ENCODE peak calls at places on chromosome 22, in five cellular contexts. L is stimulated activated CD4-positive, alpha-beta T cell treated with anti-CD3 and anti-CD28 coated beads, TNF-alpha, amount 100 ng/mL, for 24 hours; S is ecto neural progenitor cell; B is posterior cingulate gyrus; W is activated CD4-positive, alpha-beta T cell treated with anti-CD3 and anti-CD28 coated beads for 4 hours. J is an unnamed sample.

GRCh38 chr22:46764140-46764680 is 1.8 kb downstream of the TBC1D22A start:
- DNase-seq in B (no peak), W (no peak), L (no peak), S (no peak), J (no peak)

GRCh38 chr22:22931557-22932270 is 44.1 kb downstream of the IGLL5 start:
- DNase-seq in B (no peak), W (no peak), L (no peak), S (no peak), J (peak; percentile 56)

GRCh38 chr22:38320605-38321402 is 3.6 kb upstream of the CSNK1E start:
- DNase-seq in L (no peak), W (no peak), B (no peak), S (no peak), J (no peak)

GRCh38 chr22:17576475-17576874 is 13.2 kb downstream of the SLC25A18 start:
- DNase-seq in B (no peak), L (no peak), W (no peak), S (no peak), J (no peak)

GRCh38 chr22:48752451-48753380 is 1075.0 kb downstream of the BRD1 start:
- DNase-seq in B (no peak), W (no peak), L (no peak), S (peak; percentile 42), J (no peak)

GRCh38 chr22:48258841-48259240 is 1496.4 kb downstream of the TBC1D22A start:
- DNase-seq in L (no peak), B (no peak), S (no peak), W (no peak), J (no peak)

GRCh38 chr22:47050601-47051051 is 288.2 kb downstream of the TBC1D22A start:
- DNase-seq in L (no peak), B (no peak), S (no peak), W (no peak), J (no peak)

GRCh38 chr22:42644422-42645340 is 4.3 kb upstream of the ATP5MGL start:
- DNase-seq in W (no peak), S (peak; percentile 44), B (peak; percentile 42), L (no peak), J (no peak)

J was measured in B cell.